ENCODE peak calls at places on chromosomes 4 and X, in five cellular contexts. H is HCT116, V is HepG2, X is astrocyte, N is endothelial cell of umbilical vein. M is an unnamed sample.

GRCh38 chr4:168794881-168795280 is 215.2 kb downstream of the CBR4 start:
- DNase-seq in H (no peak), V (no peak), X (no peak), N (no peak), M (no peak)

GRCh38 chrX:141405878-141406492 is 163.7 kb upstream of the SPANXC start:
- DNase-seq in H (no peak), V (no peak), X (peak), N (no peak), M (peak)

GRCh38 chr4:40112393-40112792 is 55.7 kb downstream of the N4BP2 start:
- DNase-seq in H (no peak), V (no peak), X (no peak), N (no peak), M (no peak)

GRCh38 chrX:10648608-10649007 is 28.2 kb upstream of the MID1 start:
- DNase-seq in H (no peak), V (no peak), X (peak), N (peak), M (no peak)

GRCh38 chrX:112846114-112846513 is 5.5 kb upstream of the AMOT start:
- DNase-seq in H (no peak), V (no peak), X (no peak), N (peak), M (no peak)

GRCh38 chr4:6529021-6529420 is 46.0 kb upstream of the MAN2B2 start:
- DNase-seq in H (no peak), V (no peak), X (no peak), N (no peak), M (no peak)

GRCh38 chr4:141121768-141122415 is 11.4 kb downstream of the RNF150 start:
- DNase-seq in H (no peak), V (no peak), X (no peak), N (no peak), M (no peak)

GRCh38 chr4:176300036-176300435 is 19.7 kb upstream of the SPCS3 start:
- DNase-seq in H (no peak), V (no peak), X (no peak), N (no peak), M (no peak)

GRCh38 chr4:96993528-96993927 is 1149.7 kb downstream of the STPG2 start:
- DNase-seq in H (no peak), V (no peak), X (no peak), N (no peak), M (no peak)

DNA sequence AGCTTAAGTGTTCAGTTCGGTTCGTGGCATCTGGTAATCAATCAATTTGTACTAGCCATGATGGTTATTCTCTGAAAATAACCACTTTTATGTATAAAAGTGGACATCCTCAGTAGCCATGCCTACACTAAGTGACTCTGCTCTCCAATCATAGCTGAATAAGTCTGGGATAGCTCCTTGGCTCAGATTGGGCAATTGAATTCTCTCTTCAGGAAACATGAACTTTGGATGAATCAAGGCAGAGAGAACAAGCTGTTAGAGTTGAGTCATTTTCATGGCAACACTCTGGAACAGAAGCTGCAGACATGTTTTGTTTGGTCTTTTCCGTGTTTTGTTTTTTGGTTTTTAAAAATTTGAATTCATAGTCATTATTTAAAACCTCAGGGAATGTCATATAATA is 66.8 kb upstream of the TMEM164 start:
- DNase-seq in H (no peak), V (no peak), X (no peak), N (no peak), M (peak)
- H3K4me2 ChIP-seq in H (no peak), V (no peak), X (no peak), N (no peak), M (no peak)

DNA sequence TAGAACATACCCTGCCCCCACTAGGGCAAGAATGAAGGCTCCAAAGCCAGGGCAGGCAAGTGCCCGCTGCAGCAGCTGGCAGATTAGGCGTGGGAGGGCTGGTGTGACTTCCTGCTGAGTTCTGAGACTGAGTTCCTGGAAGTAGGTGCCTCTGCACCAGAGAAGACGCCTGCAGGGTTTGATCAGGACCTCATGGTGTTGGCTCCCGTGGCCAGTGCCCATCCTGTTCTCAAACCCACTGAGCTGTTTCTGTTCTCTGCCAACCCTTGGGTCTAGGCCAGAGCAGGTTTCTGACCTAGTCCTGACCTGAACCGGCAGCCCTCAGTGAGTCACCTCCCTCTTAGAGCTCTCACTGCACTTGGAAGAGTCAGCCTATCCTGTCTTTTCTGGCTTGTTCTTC is 220.7 kb downstream of the HS6ST2 start:
- DNase-seq in H (peak), V (no peak), X (no peak), N (no peak), M (peak)
- H3K4me2 ChIP-seq in H (peak), V (no peak), X (no peak), N (no peak), M (no peak)

DNA sequence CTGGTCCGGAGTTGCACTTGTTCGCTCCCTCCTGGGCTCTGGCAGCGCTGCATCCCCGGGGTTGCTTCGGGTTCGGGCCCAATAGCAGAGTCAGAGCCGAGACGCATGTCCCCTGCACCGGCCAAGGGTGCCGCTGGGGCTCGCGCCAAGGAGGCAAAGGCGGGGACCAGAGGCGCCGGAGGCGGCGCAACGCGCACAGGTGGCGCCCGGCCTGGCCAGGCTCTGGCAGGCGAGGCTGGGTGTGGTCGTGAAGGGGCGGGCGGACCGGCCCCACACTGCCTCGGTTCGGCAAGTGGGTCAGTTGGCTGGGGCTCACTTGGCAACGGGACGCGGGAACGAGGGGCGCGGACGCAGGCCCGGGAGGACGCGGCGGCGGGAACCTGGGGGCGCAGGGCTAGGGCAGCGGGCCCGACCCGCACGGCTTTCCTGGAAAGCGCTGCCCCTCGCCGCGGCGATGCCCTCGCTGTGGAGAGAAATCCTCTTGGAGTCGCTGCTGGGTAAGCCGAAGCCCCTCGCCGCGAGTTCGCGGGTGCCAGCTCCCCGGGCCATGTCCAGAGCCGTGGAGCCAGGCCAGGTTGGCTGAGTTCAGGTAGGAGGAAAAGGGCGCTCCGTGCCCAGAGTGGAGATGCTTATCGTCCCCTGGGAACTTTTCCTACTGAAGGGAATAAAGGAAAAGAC is at the start of gene CWH43:
- DNase-seq in H (no peak), V (no peak), X (no peak), N (no peak), M (no peak)
- H3K4me2 ChIP-seq in H (no peak), V (no peak), X (peak), N (no peak), M (peak)

GRCh38 chrX:77918568-77918967 is 8.1 kb downstream of the ATP7A start:
- DNase-seq in H (no peak), V (no peak), X (peak), N (no peak), M (peak)

GRCh38 chrX:77922768-77923167 is 12.3 kb downstream of the ATP7A start:
- DNase-seq in H (no peak), V (no peak), X (no peak), N (no peak), M (no peak)

DNA sequence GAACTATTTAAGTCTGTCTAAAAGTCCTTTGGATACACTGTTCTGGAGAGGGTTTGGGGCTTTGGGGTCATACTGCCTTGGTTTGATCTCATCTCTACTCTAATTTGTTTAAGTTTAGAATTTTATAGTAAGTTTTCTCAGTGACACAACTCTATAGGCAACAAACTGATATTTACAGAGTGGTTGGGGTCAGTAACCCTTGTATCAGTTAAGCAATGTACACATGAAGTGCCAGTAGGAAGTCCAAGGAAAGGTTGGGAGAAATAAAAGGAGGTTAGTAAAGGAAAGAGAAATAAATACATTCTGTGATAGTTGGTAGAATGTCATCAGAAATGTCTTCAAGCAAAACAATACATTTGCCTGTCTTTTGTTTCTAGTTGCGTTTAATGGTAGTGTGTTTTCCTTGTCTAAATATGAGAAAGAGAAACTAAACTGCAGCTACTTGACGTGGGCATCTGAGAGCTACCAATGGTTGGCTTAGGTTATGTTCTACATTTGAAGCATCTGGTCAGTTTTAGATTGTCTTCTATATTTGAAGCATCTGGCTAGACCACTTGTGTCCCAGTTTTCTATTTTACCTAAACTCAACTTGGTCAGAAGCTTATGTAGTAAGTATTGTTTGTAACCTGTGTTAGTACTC is 6.9 kb downstream of the ATP7A start:
- DNase-seq in H (no peak), V (no peak), X (no peak), N (peak), M (no peak)
- H3K4me2 ChIP-seq in H (no peak), V (no peak), X (no peak), N (no peak), M (no peak)